ENCODE peak calls at places on chromosomes 12 and 14, in five cellular contexts. O is epithelial cell of esophagus, J is RWPE1, B is fibroblast of pulmonary artery, V is GM13976. G is an unnamed sample.

GRCh38 chr14:22839159-22839779 is 2.9 kb downstream of the MMP14 start:
- DNase-seq in O (peak), J (peak), B (peak), V (peak), G (no peak)

GRCh38 chr14:96145116-96145864 is 59.3 kb upstream of the BDKRB2 start:
- DNase-seq in O (no peak), J (no peak), B (peak), V (no peak), G (no peak)

GRCh38 chr14:51507556-51508511 is 143.9 kb upstream of the FRMD6 start:
- DNase-seq in O (no peak), J (no peak), B (peak), V (no peak), G (peak)

GRCh38 chr14:103185051-103186027 is 62.1 kb downstream of the TNFAIP2 start:
- DNase-seq in O (peak), J (peak), B (peak), V (peak), G (peak)

GRCh38 chr12:46439793-46440511 is 67.4 kb upstream of the SLC38A2 start:
- DNase-seq in O (peak), J (no peak), B (no peak), V (no peak), G (no peak)

GRCh38 chr12:65106948-65107347 is 14.2 kb downstream of the WIF1 start:
- DNase-seq in O (peak), J (peak), B (peak), V (peak), G (no peak)

GRCh38 chr12:90253674-90254181 is 545.1 kb upstream of the ATP2B1 start:
- DNase-seq in O (peak), J (peak), B (peak), V (peak), G (peak)

GRCh38 chr14:93078830-93079229 is 36.9 kb downstream of the ITPK1 start:
- DNase-seq in O (no peak), J (no peak), B (no peak), V (no peak), G (peak)

GRCh38 chr12:92452763-92453162 is 250.0 kb upstream of the PLEKHG7 start:
- DNase-seq in O (no peak), J (no peak), B (no peak), V (no peak), G (no peak)

GRCh38 chr12:132396657-132397056 is 67.3 kb upstream of the GALNT9 start:
- DNase-seq in O (no peak), J (no peak), B (no peak), V (no peak), G (no peak)

GRCh38 chr12:43578782-43579181 is 26.8 kb upstream of the ADAMTS20 start:
- DNase-seq in O (peak), J (no peak), B (no peak), V (no peak), G (no peak)

GRCh38 chr14:37598085-37598972 is 2.9 kb downstream of the TTC6 start:
- DNase-seq in O (peak), J (no peak), B (no peak), V (no peak), G (no peak)

GRCh38 chr12:131353376-131353775 is 357.5 kb upstream of the SFSWAP start:
- DNase-seq in O (no peak), J (no peak), B (no peak), V (peak), G (no peak)

GRCh38 chr14:100124551-100125088 is 34.8 kb downstream of the DEGS2 start:
- DNase-seq in O (no peak), J (no peak), B (no peak), V (no peak), G (no peak)

GRCh38 chr12:95205685-95206084 is 11.6 kb downstream of the FGD6 start:
- DNase-seq in O (peak), J (peak), B (peak), V (no peak), G (no peak)

GRCh38 chr14:45716506-45716905 is 463.5 kb upstream of the MIS18BP1 start:
- DNase-seq in O (peak), J (no peak), B (no peak), V (no peak), G (no peak)

GRCh38 chr14:24853446-24853845 is 196.5 kb downstream of the STXBP6 start:
- DNase-seq in O (no peak), J (no peak), B (no peak), V (no peak), G (no peak)

GRCh38 chr14:24312736-24313507 is 1.6 kb downstream of the LTB4R start:
- DNase-seq in O (no peak), J (no peak), B (peak), V (no peak), G (no peak)

GRCh38 chr14:76742961-76743360 is 18.3 kb upstream of the VASH1 start:
- DNase-seq in O (no peak), J (peak), B (no peak), V (no peak), G (no peak)

GRCh38 chr12:128817115-128818015 is 6.4 kb downstream of the SLC15A4 start:
- DNase-seq in O (peak), J (peak), B (peak), V (peak), G (no peak)

GRCh38 chr12:49541911-49542505 is 3.2 kb downstream of the KCNH3 start:
- DNase-seq in O (no peak), J (no peak), B (no peak), V (no peak), G (no peak)

GRCh38 chr12:56358836-56359532 is 923 bp downstream of the STAT2 start:
- DNase-seq in O (peak), J (peak), B (peak), V (no peak), G (peak)

GRCh38 chr12:78038986-78039385 is 208.3 kb downstream of the NAV3 start:
- DNase-seq in O (no peak), J (no peak), B (peak), V (no peak), G (no peak)

GRCh38 chr14:95110178-95110577 is 47.2 kb downstream of the DICER1 start:
- DNase-seq in O (no peak), J (no peak), B (no peak), V (no peak), G (no peak)

GRCh38 chr14:103688906-103689902 is 26.0 kb downstream of the XRCC3 start:
- DNase-seq in O (peak), J (no peak), B (peak), V (peak), G (no peak)

GRCh38 chr12:112112423-112113132 is 4.0 kb upstream of the NAA25 start:
- DNase-seq in O (peak), J (peak), B (no peak), V (no peak), G (no peak)

GRCh38 chr12:104010121-104010520 is 39.9 kb downstream of the GLT8D2 start:
- DNase-seq in O (no peak), J (no peak), B (no peak), V (no peak), G (no peak)

GRCh38 chr14:100890044-100890443 is 13.5 kb downstream of the RTL1 start:
- DNase-seq in O (no peak), J (no peak), B (no peak), V (no peak), G (no peak)

GRCh38 chr14:102951799-102952198 is 29.3 kb downstream of the AMN start:
- DNase-seq in O (no peak), J (no peak), B (no peak), V (no peak), G (no peak)

GRCh38 chr14:76874734-76875133 is 48.5 kb downstream of the LRRC74A start:
- DNase-seq in O (no peak), J (no peak), B (no peak), V (no peak), G (no peak)

GRCh38 chr12:68234140-68234539 is 8.5 kb upstream of the IL26 start:
- DNase-seq in O (no peak), J (no peak), B (no peak), V (no peak), G (no peak)

GRCh38 chr12:111288771-111289170 is 80.1 kb downstream of the PHETA1 start:
- DNase-seq in O (no peak), J (no peak), B (no peak), V (no peak), G (no peak)

GRCh38 chr12:102595315-102595714 is 115.0 kb upstream of the IGF1 start:
- DNase-seq in O (no peak), J (no peak), B (no peak), V (no peak), G (no peak)

GRCh38 chr14:82689948-82690347 is 1156.3 kb upstream of the SEL1L start:
- DNase-seq in O (no peak), J (no peak), B (no peak), V (no peak), G (no peak)

GRCh38 chr14:82528011-82528410 is 994.4 kb upstream of the SEL1L start:
- DNase-seq in O (no peak), J (no peak), B (no peak), V (no peak), G (no peak)

GRCh38 chr14:24274101-24274543 is 2.7 kb upstream of the RABGGTA start:
- DNase-seq in O (peak), J (peak), B (no peak), V (peak), G (no peak)

GRCh38 chr12:47382305-47382704 is 302.5 kb upstream of the AMIGO2 start:
- DNase-seq in O (no peak), J (no peak), B (no peak), V (no peak), G (no peak)

DNA sequence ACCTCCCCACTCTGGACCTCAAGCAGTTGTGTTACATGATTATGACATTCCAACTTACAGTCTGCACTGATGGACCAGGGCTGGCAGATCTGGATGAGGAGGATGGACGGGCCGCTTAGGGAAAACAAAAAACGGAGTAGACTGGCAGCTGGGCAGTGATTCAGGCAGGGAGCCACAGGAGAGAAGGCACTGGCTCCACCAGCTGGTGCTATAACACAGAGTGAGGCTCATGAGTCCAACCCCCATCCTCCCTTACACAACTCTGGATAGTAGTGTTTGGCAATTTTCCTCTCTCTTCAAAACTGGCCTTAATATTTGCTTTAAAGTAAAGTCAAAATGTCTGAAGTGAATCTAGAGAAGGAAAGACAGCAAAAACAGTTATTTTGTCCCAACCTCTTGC is 9.7 kb upstream of the RIC8B start:
- DNase-seq in O (peak), J (no peak), B (peak), V (no peak), G (no peak)
- TF ChIP-seq CTCF in O (no peak), J (no peak), B (peak), V (no peak), G (no peak)

GRCh38 chr14:54026671-54027070 is 70.0 kb upstream of the BMP4 start:
- DNase-seq in O (no peak), J (no peak), B (no peak), V (no peak), G (no peak)

GRCh38 chr14:54023027-54023426 is 66.4 kb upstream of the BMP4 start:
- DNase-seq in O (no peak), J (no peak), B (no peak), V (peak), G (no peak)

DNA sequence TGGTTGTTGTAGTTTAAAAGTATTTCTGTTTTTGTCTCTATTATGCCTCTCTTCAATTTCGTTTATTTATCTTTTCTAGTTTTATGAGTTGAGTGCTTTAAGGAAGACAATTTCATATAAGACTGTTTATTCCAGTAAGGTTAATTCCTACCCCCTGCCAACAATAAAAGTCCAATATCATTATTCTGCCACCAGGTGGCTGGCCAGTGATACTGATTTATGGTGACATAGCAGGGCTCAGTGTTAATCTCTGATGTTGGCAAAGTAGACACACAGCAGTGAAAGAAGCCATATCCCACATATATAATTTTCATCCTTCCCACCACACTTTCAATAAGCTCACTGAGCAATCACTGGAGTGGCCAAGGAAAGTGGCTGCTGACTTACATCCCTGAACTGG is 69.0 kb upstream of the BMP4 start:
- DNase-seq in O (peak), J (peak), B (peak), V (no peak), G (no peak)
- TF ChIP-seq CTCF in O (peak), J (peak), B (peak), V (no peak), G (peak)

DNA sequence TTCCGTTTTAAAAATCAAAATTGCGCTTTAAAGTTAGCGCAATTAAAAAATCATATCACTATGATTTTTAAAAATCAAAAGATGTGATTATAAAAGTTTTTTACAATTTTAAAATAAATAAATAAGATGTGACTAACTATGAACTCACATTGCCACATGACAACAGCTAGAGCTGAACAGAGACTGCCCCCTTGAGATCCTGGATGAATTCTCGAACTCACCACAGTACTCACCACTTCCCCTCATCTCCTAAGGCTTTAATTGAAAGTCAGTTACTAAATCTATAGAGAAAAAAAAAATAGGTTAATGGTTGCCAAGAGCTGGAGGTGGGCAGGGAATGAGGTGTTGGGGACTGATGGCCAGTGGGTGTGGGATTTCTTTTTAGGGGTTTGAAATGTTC is 384.2 kb downstream of the ZFP36L1 start:
- DNase-seq in O (peak), J (no peak), B (peak), V (no peak), G (no peak)
- TF ChIP-seq CTCF in O (no peak), J (no peak), B (peak), V (no peak), G (peak)

GRCh38 chr14:69673099-69673498 is 61.7 kb downstream of the SUSD6 start:
- DNase-seq in O (no peak), J (no peak), B (no peak), V (no peak), G (no peak)
- TF ChIP-seq CTCF in O (no peak), J (no peak), B (no peak), V (no peak), G (no peak)

GRCh38 chr12:105278043-105278697 is 42.2 kb upstream of the APPL2 start:
- DNase-seq in O (no peak), J (no peak), B (peak), V (no peak), G (no peak)
- TF ChIP-seq CTCF in O (peak), J (no peak), B (peak), V (no peak), G (peak)

GRCh38 chr14:104723651-104724406 is at the start of gene ADSS1:
- DNase-seq in O (peak), J (peak), B (peak), V (peak), G (no peak)
- TF ChIP-seq CTCF in O (peak), J (peak), B (peak), V (peak), G (peak)

DNA sequence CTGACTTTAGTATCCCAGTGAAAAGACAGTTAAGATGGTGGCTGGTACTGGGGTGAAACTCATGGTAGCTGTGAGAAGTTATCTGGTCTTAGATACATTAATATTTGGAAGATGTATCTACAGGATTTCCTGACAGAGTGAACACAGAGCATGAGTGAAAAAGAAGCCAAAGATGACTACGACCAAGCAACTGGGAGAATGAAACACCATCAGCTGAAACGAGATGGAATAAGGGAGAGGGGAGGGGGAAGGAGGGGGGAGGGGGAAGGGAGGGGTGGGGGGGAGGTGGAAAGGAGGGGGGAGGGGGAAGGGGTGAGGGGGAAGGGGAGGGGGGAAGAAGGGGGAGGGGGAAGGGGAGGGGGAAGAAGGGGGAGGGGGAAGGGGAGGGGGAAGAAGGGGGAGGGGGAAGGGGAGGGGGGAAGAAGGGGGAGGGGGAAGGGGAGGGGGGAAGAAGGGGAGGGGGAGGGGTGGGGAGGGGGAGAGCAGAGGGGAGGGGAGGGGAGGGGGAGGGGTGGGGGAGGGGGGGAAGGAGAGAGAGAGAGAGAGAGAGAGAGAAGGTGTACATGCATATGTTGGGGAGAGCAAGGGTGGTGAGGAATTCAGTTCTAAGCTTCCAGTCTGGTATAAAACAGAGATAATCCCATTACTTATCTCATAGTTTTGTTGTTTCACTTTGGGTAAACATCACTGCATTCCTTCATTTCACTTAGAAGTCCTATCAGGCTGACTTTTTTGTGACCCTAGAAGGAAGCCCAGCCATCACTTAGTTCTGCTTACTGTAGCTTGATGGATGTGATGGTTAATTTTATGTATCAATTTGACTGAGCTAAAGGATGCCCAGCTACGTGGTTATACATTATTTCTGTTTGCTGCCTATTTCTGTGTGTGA is 73.9 kb downstream of the SPPL3 start:
- DNase-seq in O (no peak), J (no peak), B (no peak), V (no peak), G (no peak)
- TF ChIP-seq CTCF in O (no peak), J (no peak), B (no peak), V (no peak), G (no peak)

GRCh38 chr14:105059035-105059916 is 6.0 kb downstream of the GPR132 start:
- DNase-seq in O (peak), J (no peak), B (no peak), V (no peak), G (no peak)
- TF ChIP-seq CTCF in O (no peak), J (no peak), B (no peak), V (no peak), G (no peak)

G was measured in HFF-Myc.